ENCODE peak calls at places on chromosomes 5 and 9, in five cellular contexts. C is CD4-positive, CD25-positive, alpha-beta regulatory T cell; I is fibroblast of the aortic adventitia; D is CD4-positive, alpha-beta T cell; X is heart right ventricle. S is an unnamed sample.

GRCh38 chr5:72133212-72133990 is 26.1 kb downstream of the MAP1B start:
- DNase-seq in C (no peak), I (peak), D (no peak), X (no peak), S (no peak)

GRCh38 chr5:170232786-170233185 is at the start of gene C5orf58:
- DNase-seq in C (no peak), I (no peak), D (no peak), X (no peak), S (no peak)

GRCh38 chr9:82745919-82746318 is 317.0 kb downstream of the RASEF start:
- DNase-seq in C (no peak), I (no peak), D (no peak), X (no peak), S (no peak)

GRCh38 chr9:94864862-94865435 is 138.4 kb downstream of the AOPEP start:
- DNase-seq in C (no peak), I (peak), D (no peak), X (no peak), S (no peak)

GRCh38 chr5:149747141-149747832 is 17.2 kb downstream of the PPARGC1B start:
- DNase-seq in C (no peak), I (no peak), D (no peak), X (no peak), S (no peak)

GRCh38 chr5:6710078-6710477 is 3.2 kb upstream of the TENT4A start:
- DNase-seq in C (no peak), I (no peak), D (no peak), X (no peak), S (no peak)

GRCh38 chr5:86748538-86749105 is 130.9 kb downstream of the COX7C start:
- DNase-seq in C (no peak), I (no peak), D (no peak), X (no peak), S (no peak)

GRCh38 chr5:38396766-38397165 is 138.4 kb downstream of the EGFLAM start:
- DNase-seq in C (no peak), I (no peak), D (no peak), X (no peak), S (no peak)

GRCh38 chr5:88489433-88489832 is 220.8 kb upstream of the TMEM161B start:
- DNase-seq in C (no peak), I (no peak), D (no peak), X (no peak), S (no peak)

GRCh38 chr9:84846501-84847323 is 177.2 kb downstream of the NTRK2 start:
- DNase-seq in C (no peak), I (no peak), D (no peak), X (no peak), S (no peak)

S was measured in B cell.